ENCODE peak calls at places on chromosome 19, in four cellular contexts. B is stomach, P is breast epithelium, W is endothelial cell of umbilical vein. Z is an unnamed sample.

GRCh38 chr19:9431475-9431874 is 3.9 kb downstream of the ZNF266 start:
- DNase-seq in P (no peak), W (no peak), B (no peak), Z (no peak)

GRCh38 chr19:10289167-10289835 is 451 bp upstream of the ICAM5 start:
- DNase-seq in P (no peak), B (peak; percentile 37), W (no peak), Z (no peak)

GRCh38 chr19:51372649-51373504 is at the start of gene NKG7:
- DNase-seq in P (no peak), W (no peak), B (no peak), Z (no peak)

GRCh38 chr19:3725640-3726310 is 17.6 kb downstream of the TJP3 start:
- DNase-seq in W (no peak), P (peak; percentile 30), B (peak; percentile 95), Z (no peak)

GRCh38 chr19:17109962-17110598 is 34.5 kb downstream of the MYO9B start:
- DNase-seq in B (peak; percentile 45), P (no peak), W (no peak), Z (no peak)

GRCh38 chr19:51573331-51573730 is 2.2 kb downstream of the ZNF175 start:
- DNase-seq in W (peak; percentile 34), B (no peak), P (no peak), Z (no peak)

GRCh38 chr19:3108775-3109174 is 14.6 kb downstream of the GNA11 start:
- DNase-seq in W (peak; percentile 62), B (peak; percentile 69), P (no peak), Z (no peak)

GRCh38 chr19:3737487-3738205 is 23.8 kb downstream of the APBA3 start:
- DNase-seq in P (no peak), B (no peak), W (no peak), Z (no peak)

GRCh38 chr19:46728693-46729339 is 11.9 kb upstream of the PRKD2 start:
- DNase-seq in W (peak; percentile 88), P (no peak), B (peak; percentile 82), Z (no peak)

GRCh38 chr19:8392017-8392591 is 1.9 kb downstream of the RAB11B start:
- DNase-seq in W (peak; percentile 63), P (no peak), B (peak; percentile 81), Z (no peak)

GRCh38 chr19:2010135-2010668 is 5.3 kb downstream of the BTBD2 start:
- DNase-seq in P (no peak), B (no peak), W (no peak), Z (no peak)

GRCh38 chr19:54142166-54142780 is 4.7 kb downstream of the CNOT3 start:
- DNase-seq in B (no peak), W (no peak), P (no peak), Z (no peak)

GRCh38 chr19:29845576-29846176 is 33.9 kb downstream of the CCNE1 start:
- DNase-seq in W (no peak), B (no peak), P (no peak), Z (no peak)

GRCh38 chr19:27765397-27765796 is 1447.6 kb downstream of the UQCRFS1 start:
- DNase-seq in P (no peak), B (no peak), W (no peak), Z (no peak)

GRCh38 chr19:4224470-4224869 is 4.9 kb upstream of the EBI3 start:
- DNase-seq in P (no peak), W (no peak), B (no peak), Z (no peak)

GRCh38 chr19:48490980-48491792 is 20.4 kb downstream of the LMTK3 start:
- DNase-seq in W (no peak), B (peak; percentile 56), P (peak; percentile 50), Z (no peak)

GRCh38 chr19:47707135-47707925 is 5.9 kb upstream of the EHD2 start:
- DNase-seq in B (peak; percentile 82), W (peak; percentile 68), P (peak; percentile 57), Z (no peak)

GRCh38 chr19:45507864-45508680 is 793 bp downstream of the VASP start:
- DNase-seq in P (peak; percentile 62), W (peak; percentile 24), B (peak; percentile 50), Z (no peak)

GRCh38 chr19:1474011-1474764 is 4.8 kb downstream of the C19orf25 start:
- DNase-seq in B (no peak), W (no peak), P (no peak), Z (no peak)

GRCh38 chr19:29323972-29324680 is 111.2 kb upstream of the UQCRFS1 start:
- DNase-seq in B (no peak), W (no peak), P (no peak), Z (peak; percentile 32)

GRCh38 chr19:28711401-28711800 is 501.6 kb downstream of the UQCRFS1 start:
- DNase-seq in B (no peak), P (no peak), W (no peak), Z (no peak)

GRCh38 chr19:2321565-2322283 is 6.7 kb downstream of the LSM7 start:
- DNase-seq in P (no peak), W (no peak), B (no peak), Z (no peak)

GRCh38 chr19:7534531-7534980 is 961 bp upstream of the PNPLA6 start:
- DNase-seq in B (peak; percentile 40), P (peak; percentile 79), W (peak; percentile 90), Z (no peak)

GRCh38 chr19:55241935-55242464 is 13.4 kb upstream of the TMEM86B start:
- DNase-seq in B (no peak), W (no peak), P (no peak), Z (no peak)

GRCh38 chr19:2945575-2946184 is 909 bp upstream of the ZNF77 start:
- DNase-seq in B (no peak), W (no peak), P (no peak), Z (no peak)

GRCh38 chr19:6379744-6380143 is 4.0 kb upstream of the PSPN start:
- DNase-seq in B (no peak), P (no peak), W (no peak), Z (no peak)

GRCh38 chr19:447816-448546 is 12.9 kb downstream of the SHC2 start:
- DNase-seq in W (no peak), B (no peak), P (no peak), Z (no peak)

GRCh38 chr19:38735257-38735686 is 9.0 kb downstream of the CAPN12 start:
- DNase-seq in W (no peak), P (peak; percentile 41), B (peak; percentile 52), Z (no peak)

GRCh38 chr19:39363909-39364457 is 21.8 kb downstream of the SAMD4B start:
- DNase-seq in W (no peak), P (no peak), B (no peak), Z (no peak)

GRCh38 chr19:44608391-44608821 is 5.0 kb upstream of the IGSF23 start:
- DNase-seq in P (no peak), W (peak; percentile 87), B (no peak), Z (no peak)

GRCh38 chr19:13860679-13861391 is 16.1 kb upstream of the NANOS3 start:
- DNase-seq in W (no peak), B (no peak), P (no peak), Z (no peak)
- H3K27ac ChIP-seq in W (peak overlapping the region; percentile 99), B (peak overlapping the region; percentile 90), P (peak overlapping the region; percentile 89), Z (peak overlapping the region; percentile 97)

GRCh38 chr19:5299137-5299536 is 41.5 kb downstream of the PTPRS start:
- DNase-seq in P (no peak), B (no peak), W (no peak), Z (no peak)

GRCh38 chr19:5303208-5303607 is 37.4 kb downstream of the PTPRS start:
- DNase-seq in B (no peak), W (no peak), P (no peak), Z (no peak)

GRCh38 chr19:5305163-5305562 is 35.4 kb downstream of the PTPRS start:
- DNase-seq in W (no peak), P (no peak), B (no peak), Z (no peak)

GRCh38 chr19:5304486-5304885 is 36.1 kb downstream of the PTPRS start:
- DNase-seq in P (no peak), W (no peak), B (no peak), Z (no peak)

DNA sequence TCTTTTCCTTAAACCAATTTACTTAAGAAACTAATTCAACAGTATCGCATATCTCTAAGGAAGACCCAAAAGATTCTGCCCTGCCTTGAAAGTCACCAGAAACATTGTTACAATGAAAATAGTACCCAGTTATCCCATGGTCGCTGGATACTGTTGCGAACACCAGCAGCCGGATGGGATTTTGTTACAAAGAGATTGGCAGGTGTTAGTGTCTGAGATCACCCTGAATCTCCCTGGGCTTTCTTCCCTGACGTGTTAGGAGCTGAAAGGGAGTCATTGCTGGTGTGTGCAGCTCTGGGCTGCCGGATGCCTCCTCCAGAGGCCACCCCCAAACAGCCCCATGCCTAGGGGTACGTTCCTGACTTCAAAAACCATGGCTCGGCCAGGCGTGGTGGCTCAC is 38.2 kb downstream of the PTPRS start:
- DNase-seq in W (no peak), B (no peak), P (no peak), Z (no peak)
- TF ChIP-seq POLR2AphosphoS5 in W (no peak), B (no peak), P (no peak), Z (no peak)

GRCh38 chr19:52637718-52638585 is at the start of gene ZNF83:
- DNase-seq in B (peak; percentile 96), W (peak; percentile 95), P (peak; percentile 95), Z (peak; percentile 95)
- TF ChIP-seq POLR2A in B (no peak), W (peak; percentile 94), P (no peak), Z (peak; percentile 33)

GRCh38 chr19:41217741-41218140 is 1.3 kb upstream of the AXL start:
- DNase-seq in W (no peak), P (no peak), B (no peak), Z (no peak)
- H3K27ac ChIP-seq in W (no peak overlapping the region), P (peak overlapping the region; percentile 98), B (peak overlapping the region; percentile 90), Z (peak overlapping the region; percentile 95)

DNA sequence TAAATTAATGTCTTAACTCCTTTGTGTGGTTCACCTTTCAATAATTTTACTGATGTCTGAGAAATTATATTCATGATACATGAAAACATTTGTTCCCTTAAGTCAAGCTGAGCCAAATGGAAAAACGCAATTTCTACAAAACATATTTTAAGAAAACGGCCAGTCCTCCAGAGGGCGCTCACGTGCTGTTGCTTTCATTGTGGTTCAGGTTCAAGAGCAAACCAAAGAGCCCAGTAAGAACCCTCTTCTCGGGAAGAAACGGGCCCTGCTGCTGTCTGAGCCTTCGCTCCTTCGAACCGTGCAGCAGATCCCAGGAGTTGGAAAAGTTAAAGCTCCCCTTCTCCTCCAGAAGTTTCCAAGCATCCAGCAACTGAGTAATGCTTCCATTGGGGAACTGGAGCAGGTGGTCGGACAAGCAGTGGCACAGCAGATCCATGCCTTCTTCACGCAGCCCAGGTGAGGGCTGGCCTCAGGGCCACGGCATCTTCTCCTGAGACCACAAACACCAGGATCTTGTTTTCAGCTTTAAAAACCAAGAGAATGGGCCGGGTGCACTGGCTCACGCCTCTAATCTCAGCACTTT is 4.3 kb downstream of the FAAP24 start:
- DNase-seq in P (peak; percentile 32), W (peak; percentile 79), B (peak; percentile 85), Z (no peak)
- TF ChIP-seq POLR2AphosphoS5 in P (no peak), W (no peak), B (no peak), Z (no peak)

GRCh38 chr19:49791776-49792445 is 21.2 kb downstream of the FUZ start:
- DNase-seq in W (no peak), B (no peak), P (no peak), Z (no peak)
- TF ChIP-seq POLR2A in W (no peak), B (no peak), P (no peak), Z (no peak)